ENCODE peak calls at places on chromosomes 3 and 15, in ten cellular contexts. One of them, this sample, is unnamed.

GRCh38 chr15:60389261-60390077 is 8.3 kb downstream of the ANXA2 start:
- DNase-seq in MV-4-11: no peak
- DNase-seq in NCI-H1694 treated with DMSO at 0.1 percent for 48 hours: no peak
- DNase-seq in ACHN: no peak
- DNase-seq in stimulated activated CD4-positive, alpha-beta T cell treated with anti-CD3 and anti-CD28 coated beads, Interleukin-4, amount 100 ng/mL, for 24 hours: peak; percentile 44
- DNase-seq in H7: no peak
- DNase-seq in activated gamma-delta T cell treated with Interleukin-2 at 50 U/mL for 16 hours: peak; percentile 6
- DNase-seq in activated CD8-positive, alpha-beta memory T cell treated with anti-CD3 and anti-CD28 coated beads, Interleukin-2, amount 50 U/mL, for 48 hours: no peak
- DNase-seq in effector memory CD8-positive, alpha-beta T cell: peak; percentile 36
- DNase-seq in HAP-1: no peak
- DNase-seq in this sample: no peak

GRCh38 chr15:58447244-58448010 is 15.6 kb downstream of the LIPC start:
- DNase-seq in MV-4-11: peak; percentile 97
- DNase-seq in HAP-1: no peak
- DNase-seq in activated gamma-delta T cell treated with Interleukin-2 at 50 U/mL for 16 hours: no peak
- DNase-seq in NCI-H1694 treated with DMSO at 0.1 percent for 48 hours: no peak
- DNase-seq in stimulated activated CD4-positive, alpha-beta T cell treated with anti-CD3 and anti-CD28 coated beads, Interleukin-4, amount 100 ng/mL, for 24 hours: no peak
- DNase-seq in activated CD8-positive, alpha-beta memory T cell treated with anti-CD3 and anti-CD28 coated beads, Interleukin-2, amount 50 U/mL, for 48 hours: no peak
- DNase-seq in ACHN: no peak
- DNase-seq in effector memory CD8-positive, alpha-beta T cell: no peak
- DNase-seq in H7: no peak
- DNase-seq in this sample: no peak

GRCh38 chr3:69914395-69914794 is 85.1 kb upstream of the SAMMSON start:
- DNase-seq in stimulated activated CD4-positive, alpha-beta T cell treated with anti-CD3 and anti-CD28 coated beads, Interleukin-4, amount 100 ng/mL, for 24 hours: no peak
- DNase-seq in activated gamma-delta T cell treated with Interleukin-2 at 50 U/mL for 16 hours: no peak
- DNase-seq in activated CD8-positive, alpha-beta memory T cell treated with anti-CD3 and anti-CD28 coated beads, Interleukin-2, amount 50 U/mL, for 48 hours: no peak
- DNase-seq in NCI-H1694 treated with DMSO at 0.1 percent for 48 hours: no peak
- DNase-seq in effector memory CD8-positive, alpha-beta T cell: no peak
- DNase-seq in H7: no peak
- DNase-seq in HAP-1: no peak
- DNase-seq in ACHN: no peak
- DNase-seq in MV-4-11: no peak
- DNase-seq in this sample: no peak

GRCh38 chr3:150243466-150243865 is 164.6 kb upstream of the TSC22D2 start:
- DNase-seq in activated CD8-positive, alpha-beta memory T cell treated with anti-CD3 and anti-CD28 coated beads, Interleukin-2, amount 50 U/mL, for 48 hours: no peak
- DNase-seq in HAP-1: no peak
- DNase-seq in H7: no peak
- DNase-seq in NCI-H1694 treated with DMSO at 0.1 percent for 48 hours: no peak
- DNase-seq in effector memory CD8-positive, alpha-beta T cell: no peak
- DNase-seq in activated gamma-delta T cell treated with Interleukin-2 at 50 U/mL for 16 hours: no peak
- DNase-seq in MV-4-11: no peak
- DNase-seq in stimulated activated CD4-positive, alpha-beta T cell treated with anti-CD3 and anti-CD28 coated beads, Interleukin-4, amount 100 ng/mL, for 24 hours: no peak
- DNase-seq in ACHN: no peak
- DNase-seq in this sample: no peak

GRCh38 chr3:104279617-104280016 is 1087.1 kb upstream of the ALCAM start:
- DNase-seq in ACHN: peak; percentile 76
- DNase-seq in NCI-H1694 treated with DMSO at 0.1 percent for 48 hours: no peak
- DNase-seq in activated CD8-positive, alpha-beta memory T cell treated with anti-CD3 and anti-CD28 coated beads, Interleukin-2, amount 50 U/mL, for 48 hours: no peak
- DNase-seq in H7: no peak
- DNase-seq in MV-4-11: peak; percentile 36
- DNase-seq in effector memory CD8-positive, alpha-beta T cell: no peak
- DNase-seq in activated gamma-delta T cell treated with Interleukin-2 at 50 U/mL for 16 hours: no peak
- DNase-seq in stimulated activated CD4-positive, alpha-beta T cell treated with anti-CD3 and anti-CD28 coated beads, Interleukin-4, amount 100 ng/mL, for 24 hours: no peak
- DNase-seq in HAP-1: no peak
- DNase-seq in this sample: no peak

GRCh38 chr15:79942656-79943481 is 28.1 kb downstream of the BCL2A1 start:
- DNase-seq in activated gamma-delta T cell treated with Interleukin-2 at 50 U/mL for 16 hours: no peak
- DNase-seq in stimulated activated CD4-positive, alpha-beta T cell treated with anti-CD3 and anti-CD28 coated beads, Interleukin-4, amount 100 ng/mL, for 24 hours: no peak
- DNase-seq in activated CD8-positive, alpha-beta memory T cell treated with anti-CD3 and anti-CD28 coated beads, Interleukin-2, amount 50 U/mL, for 48 hours: no peak
- DNase-seq in MV-4-11: peak; percentile 53
- DNase-seq in NCI-H1694 treated with DMSO at 0.1 percent for 48 hours: no peak
- DNase-seq in H7: no peak
- DNase-seq in ACHN: peak; percentile 9
- DNase-seq in effector memory CD8-positive, alpha-beta T cell: no peak
- DNase-seq in HAP-1: no peak
- DNase-seq in this sample: no peak

GRCh38 chr3:47225310-47225906 is 57.2 kb downstream of the KIF9 start:
- DNase-seq in HAP-1: no peak
- DNase-seq in activated gamma-delta T cell treated with Interleukin-2 at 50 U/mL for 16 hours: no peak
- DNase-seq in NCI-H1694 treated with DMSO at 0.1 percent for 48 hours: no peak
- DNase-seq in ACHN: no peak
- DNase-seq in activated CD8-positive, alpha-beta memory T cell treated with anti-CD3 and anti-CD28 coated beads, Interleukin-2, amount 50 U/mL, for 48 hours: no peak
- DNase-seq in stimulated activated CD4-positive, alpha-beta T cell treated with anti-CD3 and anti-CD28 coated beads, Interleukin-4, amount 100 ng/mL, for 24 hours: no peak
- DNase-seq in MV-4-11: peak; percentile 87
- DNase-seq in H7: no peak
- DNase-seq in effector memory CD8-positive, alpha-beta T cell: no peak
- DNase-seq in this sample: peak; percentile 34

GRCh38 chr3:72011495-72011894 is 226.5 kb upstream of the PROK2 start:
- DNase-seq in effector memory CD8-positive, alpha-beta T cell: no peak
- DNase-seq in ACHN: peak; percentile 20
- DNase-seq in H7: no peak
- DNase-seq in HAP-1: no peak
- DNase-seq in stimulated activated CD4-positive, alpha-beta T cell treated with anti-CD3 and anti-CD28 coated beads, Interleukin-4, amount 100 ng/mL, for 24 hours: no peak
- DNase-seq in NCI-H1694 treated with DMSO at 0.1 percent for 48 hours: no peak
- DNase-seq in activated gamma-delta T cell treated with Interleukin-2 at 50 U/mL for 16 hours: no peak
- DNase-seq in activated CD8-positive, alpha-beta memory T cell treated with anti-CD3 and anti-CD28 coated beads, Interleukin-2, amount 50 U/mL, for 48 hours: no peak
- DNase-seq in MV-4-11: no peak
- DNase-seq in this sample: no peak

GRCh38 chr15:52551762-52552161 is 17.1 kb downstream of the ARPP19 start:
- DNase-seq in H7: no peak
- DNase-seq in HAP-1: no peak
- DNase-seq in stimulated activated CD4-positive, alpha-beta T cell treated with anti-CD3 and anti-CD28 coated beads, Interleukin-4, amount 100 ng/mL, for 24 hours: no peak
- DNase-seq in MV-4-11: peak; percentile 84
- DNase-seq in activated CD8-positive, alpha-beta memory T cell treated with anti-CD3 and anti-CD28 coated beads, Interleukin-2, amount 50 U/mL, for 48 hours: no peak
- DNase-seq in ACHN: no peak
- DNase-seq in activated gamma-delta T cell treated with Interleukin-2 at 50 U/mL for 16 hours: no peak
- DNase-seq in effector memory CD8-positive, alpha-beta T cell: no peak
- DNase-seq in NCI-H1694 treated with DMSO at 0.1 percent for 48 hours: no peak
- DNase-seq in this sample: peak; percentile 75

GRCh38 chr3:58177747-58178527 is 32.8 kb downstream of the DNASE1L3 start:
- DNase-seq in ACHN: peak; percentile 72
- DNase-seq in HAP-1: peak; percentile 76
- DNase-seq in activated CD8-positive, alpha-beta memory T cell treated with anti-CD3 and anti-CD28 coated beads, Interleukin-2, amount 50 U/mL, for 48 hours: peak; percentile 99
- DNase-seq in MV-4-11: peak; percentile 67
- DNase-seq in NCI-H1694 treated with DMSO at 0.1 percent for 48 hours: peak; percentile 7
- DNase-seq in effector memory CD8-positive, alpha-beta T cell: peak; percentile 90
- DNase-seq in H7: peak; percentile 95
- DNase-seq in activated gamma-delta T cell treated with Interleukin-2 at 50 U/mL for 16 hours: peak; percentile 93
- DNase-seq in stimulated activated CD4-positive, alpha-beta T cell treated with anti-CD3 and anti-CD28 coated beads, Interleukin-4, amount 100 ng/mL, for 24 hours: peak; percentile 91
- DNase-seq in this sample: peak; percentile 97

GRCh38 chr3:71063768-71064287 is 519.7 kb downstream of the FOXP1 start:
- DNase-seq in ACHN: peak; percentile 22
- DNase-seq in H7: peak; percentile 47
- DNase-seq in effector memory CD8-positive, alpha-beta T cell: no peak
- DNase-seq in NCI-H1694 treated with DMSO at 0.1 percent for 48 hours: no peak
- DNase-seq in HAP-1: peak; percentile 36
- DNase-seq in stimulated activated CD4-positive, alpha-beta T cell treated with anti-CD3 and anti-CD28 coated beads, Interleukin-4, amount 100 ng/mL, for 24 hours: peak; percentile 79
- DNase-seq in MV-4-11: peak; percentile 12
- DNase-seq in activated gamma-delta T cell treated with Interleukin-2 at 50 U/mL for 16 hours: peak; percentile 20
- DNase-seq in activated CD8-positive, alpha-beta memory T cell treated with anti-CD3 and anti-CD28 coated beads, Interleukin-2, amount 50 U/mL, for 48 hours: peak; percentile 74
- DNase-seq in this sample: peak; percentile 42

GRCh38 chr15:88881781-88882180 is 13.6 kb downstream of the HAPLN3 start:
- DNase-seq in stimulated activated CD4-positive, alpha-beta T cell treated with anti-CD3 and anti-CD28 coated beads, Interleukin-4, amount 100 ng/mL, for 24 hours: no peak
- DNase-seq in NCI-H1694 treated with DMSO at 0.1 percent for 48 hours: no peak
- DNase-seq in HAP-1: no peak
- DNase-seq in MV-4-11: no peak
- DNase-seq in activated CD8-positive, alpha-beta memory T cell treated with anti-CD3 and anti-CD28 coated beads, Interleukin-2, amount 50 U/mL, for 48 hours: no peak
- DNase-seq in H7: no peak
- DNase-seq in ACHN: no peak
- DNase-seq in activated gamma-delta T cell treated with Interleukin-2 at 50 U/mL for 16 hours: no peak
- DNase-seq in effector memory CD8-positive, alpha-beta T cell: no peak
- DNase-seq in this sample: no peak

GRCh38 chr3:129122697-129123055 is 1.1 kb upstream of the RAB43 start:
- DNase-seq in ACHN: no peak
- DNase-seq in H7: no peak
- DNase-seq in effector memory CD8-positive, alpha-beta T cell: no peak
- DNase-seq in activated gamma-delta T cell treated with Interleukin-2 at 50 U/mL for 16 hours: no peak
- DNase-seq in MV-4-11: peak; percentile 46
- DNase-seq in HAP-1: no peak
- DNase-seq in NCI-H1694 treated with DMSO at 0.1 percent for 48 hours: no peak
- DNase-seq in stimulated activated CD4-positive, alpha-beta T cell treated with anti-CD3 and anti-CD28 coated beads, Interleukin-4, amount 100 ng/mL, for 24 hours: no peak
- DNase-seq in activated CD8-positive, alpha-beta memory T cell treated with anti-CD3 and anti-CD28 coated beads, Interleukin-2, amount 50 U/mL, for 48 hours: no peak
- DNase-seq in this sample: no peak

GRCh38 chr15:64503197-64503596 is 42.8 kb downstream of the ZNF609 start:
- DNase-seq in H7: no peak
- DNase-seq in effector memory CD8-positive, alpha-beta T cell: no peak
- DNase-seq in activated gamma-delta T cell treated with Interleukin-2 at 50 U/mL for 16 hours: no peak
- DNase-seq in stimulated activated CD4-positive, alpha-beta T cell treated with anti-CD3 and anti-CD28 coated beads, Interleukin-4, amount 100 ng/mL, for 24 hours: no peak
- DNase-seq in activated CD8-positive, alpha-beta memory T cell treated with anti-CD3 and anti-CD28 coated beads, Interleukin-2, amount 50 U/mL, for 48 hours: no peak
- DNase-seq in ACHN: no peak
- DNase-seq in MV-4-11: peak; percentile 31
- DNase-seq in HAP-1: no peak
- DNase-seq in NCI-H1694 treated with DMSO at 0.1 percent for 48 hours: no peak
- DNase-seq in this sample: no peak

GRCh38 chr15:41513282-41514227 is at the start of gene LTK:
- DNase-seq in MV-4-11: peak; percentile 44
- DNase-seq in NCI-H1694 treated with DMSO at 0.1 percent for 48 hours: no peak
- DNase-seq in HAP-1: peak; percentile 91
- DNase-seq in ACHN: no peak
- DNase-seq in H7: peak; percentile 89
- DNase-seq in activated gamma-delta T cell treated with Interleukin-2 at 50 U/mL for 16 hours: peak; percentile 14
- DNase-seq in stimulated activated CD4-positive, alpha-beta T cell treated with anti-CD3 and anti-CD28 coated beads, Interleukin-4, amount 100 ng/mL, for 24 hours: no peak
- DNase-seq in effector memory CD8-positive, alpha-beta T cell: no peak
- DNase-seq in activated CD8-positive, alpha-beta memory T cell treated with anti-CD3 and anti-CD28 coated beads, Interleukin-2, amount 50 U/mL, for 48 hours: no peak
- DNase-seq in this sample: peak; percentile 60

GRCh38 chr15:65087411-65087810 is 10.9 kb downstream of the KBTBD13 start:
- DNase-seq in stimulated activated CD4-positive, alpha-beta T cell treated with anti-CD3 and anti-CD28 coated beads, Interleukin-4, amount 100 ng/mL, for 24 hours: no peak
- DNase-seq in HAP-1: no peak
- DNase-seq in ACHN: no peak
- DNase-seq in activated gamma-delta T cell treated with Interleukin-2 at 50 U/mL for 16 hours: no peak
- DNase-seq in activated CD8-positive, alpha-beta memory T cell treated with anti-CD3 and anti-CD28 coated beads, Interleukin-2, amount 50 U/mL, for 48 hours: no peak
- DNase-seq in NCI-H1694 treated with DMSO at 0.1 percent for 48 hours: no peak
- DNase-seq in H7: no peak
- DNase-seq in effector memory CD8-positive, alpha-beta T cell: no peak
- DNase-seq in MV-4-11: no peak
- DNase-seq in this sample: no peak

GRCh38 chr15:74173545-74174215 is at the start of gene ISLR:
- DNase-seq in stimulated activated CD4-positive, alpha-beta T cell treated with anti-CD3 and anti-CD28 coated beads, Interleukin-4, amount 100 ng/mL, for 24 hours: no peak
- DNase-seq in ACHN: no peak
- DNase-seq in HAP-1: no peak
- DNase-seq in activated CD8-positive, alpha-beta memory T cell treated with anti-CD3 and anti-CD28 coated beads, Interleukin-2, amount 50 U/mL, for 48 hours: no peak
- DNase-seq in H7: peak; percentile 77
- DNase-seq in effector memory CD8-positive, alpha-beta T cell: no peak
- DNase-seq in activated gamma-delta T cell treated with Interleukin-2 at 50 U/mL for 16 hours: no peak
- DNase-seq in MV-4-11: peak; percentile 56
- DNase-seq in NCI-H1694 treated with DMSO at 0.1 percent for 48 hours: no peak
- DNase-seq in this sample: no peak

GRCh38 chr15:93987068-93987467 is 244.3 kb upstream of the MCTP2 start:
- DNase-seq in HAP-1: no peak
- DNase-seq in activated gamma-delta T cell treated with Interleukin-2 at 50 U/mL for 16 hours: peak; percentile 20
- DNase-seq in H7: no peak
- DNase-seq in ACHN: no peak
- DNase-seq in stimulated activated CD4-positive, alpha-beta T cell treated with anti-CD3 and anti-CD28 coated beads, Interleukin-4, amount 100 ng/mL, for 24 hours: peak; percentile 16
- DNase-seq in NCI-H1694 treated with DMSO at 0.1 percent for 48 hours: no peak
- DNase-seq in activated CD8-positive, alpha-beta memory T cell treated with anti-CD3 and anti-CD28 coated beads, Interleukin-2, amount 50 U/mL, for 48 hours: no peak
- DNase-seq in MV-4-11: no peak
- DNase-seq in effector memory CD8-positive, alpha-beta T cell: peak; percentile 41
- DNase-seq in this sample: no peak

GRCh38 chr3:61682671-61683408 is 121.5 kb downstream of the PTPRG start:
- DNase-seq in activated gamma-delta T cell treated with Interleukin-2 at 50 U/mL for 16 hours: no peak
- DNase-seq in H7: no peak
- DNase-seq in effector memory CD8-positive, alpha-beta T cell: no peak
- DNase-seq in NCI-H1694 treated with DMSO at 0.1 percent for 48 hours: no peak
- DNase-seq in HAP-1: peak; percentile 98
- DNase-seq in MV-4-11: no peak
- DNase-seq in activated CD8-positive, alpha-beta memory T cell treated with anti-CD3 and anti-CD28 coated beads, Interleukin-2, amount 50 U/mL, for 48 hours: no peak
- DNase-seq in ACHN: no peak
- DNase-seq in stimulated activated CD4-positive, alpha-beta T cell treated with anti-CD3 and anti-CD28 coated beads, Interleukin-4, amount 100 ng/mL, for 24 hours: no peak
- DNase-seq in this sample: no peak

GRCh38 chr3:159159546-159159945 is 357.7 kb downstream of the MFSD1 start:
- DNase-seq in activated CD8-positive, alpha-beta memory T cell treated with anti-CD3 and anti-CD28 coated beads, Interleukin-2, amount 50 U/mL, for 48 hours: no peak
- DNase-seq in activated gamma-delta T cell treated with Interleukin-2 at 50 U/mL for 16 hours: no peak
- DNase-seq in HAP-1: no peak
- DNase-seq in H7: no peak
- DNase-seq in MV-4-11: no peak
- DNase-seq in NCI-H1694 treated with DMSO at 0.1 percent for 48 hours: no peak
- DNase-seq in ACHN: no peak
- DNase-seq in effector memory CD8-positive, alpha-beta T cell: no peak
- DNase-seq in stimulated activated CD4-positive, alpha-beta T cell treated with anti-CD3 and anti-CD28 coated beads, Interleukin-4, amount 100 ng/mL, for 24 hours: no peak
- DNase-seq in this sample: no peak

GRCh38 chr15:89766357-89767311 is 9.5 kb upstream of the MESP2 start:
- DNase-seq in activated CD8-positive, alpha-beta memory T cell treated with anti-CD3 and anti-CD28 coated beads, Interleukin-2, amount 50 U/mL, for 48 hours: no peak
- DNase-seq in NCI-H1694 treated with DMSO at 0.1 percent for 48 hours: no peak
- DNase-seq in H7: peak; percentile 44
- DNase-seq in MV-4-11: no peak
- DNase-seq in activated gamma-delta T cell treated with Interleukin-2 at 50 U/mL for 16 hours: no peak
- DNase-seq in effector memory CD8-positive, alpha-beta T cell: no peak
- DNase-seq in ACHN: no peak
- DNase-seq in stimulated activated CD4-positive, alpha-beta T cell treated with anti-CD3 and anti-CD28 coated beads, Interleukin-4, amount 100 ng/mL, for 24 hours: no peak
- DNase-seq in HAP-1: no peak
- DNase-seq in this sample: no peak

GRCh38 chr15:29458361-29458760 is 188.7 kb upstream of the NSMCE3 start:
- DNase-seq in activated CD8-positive, alpha-beta memory T cell treated with anti-CD3 and anti-CD28 coated beads, Interleukin-2, amount 50 U/mL, for 48 hours: no peak
- DNase-seq in H7: no peak
- DNase-seq in effector memory CD8-positive, alpha-beta T cell: no peak
- DNase-seq in ACHN: no peak
- DNase-seq in MV-4-11: no peak
- DNase-seq in stimulated activated CD4-positive, alpha-beta T cell treated with anti-CD3 and anti-CD28 coated beads, Interleukin-4, amount 100 ng/mL, for 24 hours: no peak
- DNase-seq in HAP-1: no peak
- DNase-seq in NCI-H1694 treated with DMSO at 0.1 percent for 48 hours: no peak
- DNase-seq in activated gamma-delta T cell treated with Interleukin-2 at 50 U/mL for 16 hours: no peak
- DNase-seq in this sample: no peak

GRCh38 chr3:128466840-128467541 is at the start of gene DNAJB8:
- DNase-seq in effector memory CD8-positive, alpha-beta T cell: peak; percentile 15
- DNase-seq in stimulated activated CD4-positive, alpha-beta T cell treated with anti-CD3 and anti-CD28 coated beads, Interleukin-4, amount 100 ng/mL, for 24 hours: peak; percentile 39
- DNase-seq in H7: no peak
- DNase-seq in MV-4-11: no peak
- DNase-seq in NCI-H1694 treated with DMSO at 0.1 percent for 48 hours: no peak
- DNase-seq in HAP-1: no peak
- DNase-seq in activated gamma-delta T cell treated with Interleukin-2 at 50 U/mL for 16 hours: no peak
- DNase-seq in activated CD8-positive, alpha-beta memory T cell treated with anti-CD3 and anti-CD28 coated beads, Interleukin-2, amount 50 U/mL, for 48 hours: no peak
- DNase-seq in ACHN: no peak
- DNase-seq in this sample: no peak

GRCh38 chr3:163838769-163839168 is 1239.5 kb downstream of the SI start:
- DNase-seq in ACHN: no peak
- DNase-seq in activated gamma-delta T cell treated with Interleukin-2 at 50 U/mL for 16 hours: no peak
- DNase-seq in NCI-H1694 treated with DMSO at 0.1 percent for 48 hours: no peak
- DNase-seq in effector memory CD8-positive, alpha-beta T cell: no peak
- DNase-seq in activated CD8-positive, alpha-beta memory T cell treated with anti-CD3 and anti-CD28 coated beads, Interleukin-2, amount 50 U/mL, for 48 hours: no peak
- DNase-seq in HAP-1: no peak
- DNase-seq in MV-4-11: no peak
- DNase-seq in H7: peak; percentile 4
- DNase-seq in stimulated activated CD4-positive, alpha-beta T cell treated with anti-CD3 and anti-CD28 coated beads, Interleukin-4, amount 100 ng/mL, for 24 hours: no peak
- DNase-seq in this sample: no peak

GRCh38 chr15:65980824-65981456 is 111.6 kb downstream of the RAB11A start:
- DNase-seq in ACHN: peak; percentile 73
- DNase-seq in stimulated activated CD4-positive, alpha-beta T cell treated with anti-CD3 and anti-CD28 coated beads, Interleukin-4, amount 100 ng/mL, for 24 hours: peak; percentile 9
- DNase-seq in MV-4-11: peak; percentile 27
- DNase-seq in effector memory CD8-positive, alpha-beta T cell: no peak
- DNase-seq in activated gamma-delta T cell treated with Interleukin-2 at 50 U/mL for 16 hours: no peak
- DNase-seq in H7: peak; percentile 90
- DNase-seq in activated CD8-positive, alpha-beta memory T cell treated with anti-CD3 and anti-CD28 coated beads, Interleukin-2, amount 50 U/mL, for 48 hours: no peak
- DNase-seq in NCI-H1694 treated with DMSO at 0.1 percent for 48 hours: peak; percentile 16
- DNase-seq in HAP-1: peak; percentile 80
- DNase-seq in this sample: peak; percentile 70

GRCh38 chr15:32959077-32959476 is 235.4 kb downstream of the FMN1 start:
- DNase-seq in H7: no peak
- DNase-seq in stimulated activated CD4-positive, alpha-beta T cell treated with anti-CD3 and anti-CD28 coated beads, Interleukin-4, amount 100 ng/mL, for 24 hours: no peak
- DNase-seq in ACHN: no peak
- DNase-seq in MV-4-11: peak; percentile 10
- DNase-seq in activated CD8-positive, alpha-beta memory T cell treated with anti-CD3 and anti-CD28 coated beads, Interleukin-2, amount 50 U/mL, for 48 hours: no peak
- DNase-seq in activated gamma-delta T cell treated with Interleukin-2 at 50 U/mL for 16 hours: no peak
- DNase-seq in HAP-1: no peak
- DNase-seq in NCI-H1694 treated with DMSO at 0.1 percent for 48 hours: no peak
- DNase-seq in effector memory CD8-positive, alpha-beta T cell: no peak
- DNase-seq in this sample: no peak

GRCh38 chr15:31452595-31453557 is 126.2 kb downstream of the KLF13 start:
- DNase-seq in effector memory CD8-positive, alpha-beta T cell: no peak
- DNase-seq in MV-4-11: no peak
- DNase-seq in activated gamma-delta T cell treated with Interleukin-2 at 50 U/mL for 16 hours: no peak
- DNase-seq in activated CD8-positive, alpha-beta memory T cell treated with anti-CD3 and anti-CD28 coated beads, Interleukin-2, amount 50 U/mL, for 48 hours: peak; percentile 33
- DNase-seq in NCI-H1694 treated with DMSO at 0.1 percent for 48 hours: no peak
- DNase-seq in ACHN: no peak
- DNase-seq in HAP-1: no peak
- DNase-seq in H7: no peak
- DNase-seq in stimulated activated CD4-positive, alpha-beta T cell treated with anti-CD3 and anti-CD28 coated beads, Interleukin-4, amount 100 ng/mL, for 24 hours: no peak
- DNase-seq in this sample: peak; percentile 11

GRCh38 chr3:13023251-13024055 is 49.8 kb downstream of the IQSEC1 start:
- DNase-seq in HAP-1: no peak
- DNase-seq in MV-4-11: no peak
- DNase-seq in effector memory CD8-positive, alpha-beta T cell: no peak
- DNase-seq in stimulated activated CD4-positive, alpha-beta T cell treated with anti-CD3 and anti-CD28 coated beads, Interleukin-4, amount 100 ng/mL, for 24 hours: no peak
- DNase-seq in ACHN: peak; percentile 7
- DNase-seq in activated CD8-positive, alpha-beta memory T cell treated with anti-CD3 and anti-CD28 coated beads, Interleukin-2, amount 50 U/mL, for 48 hours: no peak
- DNase-seq in activated gamma-delta T cell treated with Interleukin-2 at 50 U/mL for 16 hours: no peak
- DNase-seq in NCI-H1694 treated with DMSO at 0.1 percent for 48 hours: no peak
- DNase-seq in H7: no peak
- DNase-seq in this sample: no peak

This sample was measured in upper lobe of left lung.